ENCODE peak calls at places on chromosome 20, in six cellular contexts. One of them, this sample, is unnamed.
A peak's percentile ranks its signal among the peaks of the same experiment; 100 is the strongest.

GRCh38 chr20:25356294-25356933 is 34.2 kb downstream of the ABHD12 start:
- DNase-seq in mesendoderm: no peak
- DNase-seq in NB4: no peak
- DNase-seq in Peyer's patch: no peak
- DNase-seq in fibroblast of the aortic adventitia: no peak
- DNase-seq in EH: no peak
- DNase-seq in this sample: peak; percentile 31

GRCh38 chr20:53413188-53413631 is 180.4 kb downstream of the ZNF217 start:
- DNase-seq in mesendoderm: peak; percentile 89
- DNase-seq in Peyer's patch: peak; percentile 88
- DNase-seq in fibroblast of the aortic adventitia: no peak
- DNase-seq in NB4: no peak
- DNase-seq in EH: no peak
- DNase-seq in this sample: peak; percentile 41

GRCh38 chr20:64111841-64112641 is 4.7 kb upstream of the NPBWR2 start:
- DNase-seq in Peyer's patch: peak; percentile 34
- DNase-seq in mesendoderm: no peak
- DNase-seq in NB4: peak; percentile 97
- DNase-seq in fibroblast of the aortic adventitia: no peak
- DNase-seq in EH: no peak
- DNase-seq in this sample: no peak

GRCh38 chr20:15699431-15700146 is 873.7 kb downstream of the KIF16B start:
- DNase-seq in Peyer's patch: no peak
- DNase-seq in EH: no peak
- DNase-seq in NB4: no peak
- DNase-seq in fibroblast of the aortic adventitia: no peak
- DNase-seq in mesendoderm: peak; percentile 50
- DNase-seq in this sample: no peak

GRCh38 chr20:51700809-51701285 is 67.3 kb downstream of the ATP9A start:
- DNase-seq in NB4: peak; percentile 50
- DNase-seq in mesendoderm: peak; percentile 71
- DNase-seq in EH: peak; percentile 55
- DNase-seq in fibroblast of the aortic adventitia: peak; percentile 60
- DNase-seq in Peyer's patch: peak; percentile 57
- DNase-seq in this sample: no peak

GRCh38 chr20:44702776-44703175 is 12.4 kb upstream of the CCN5 start:
- DNase-seq in mesendoderm: no peak
- DNase-seq in EH: peak; percentile 89
- DNase-seq in fibroblast of the aortic adventitia: peak; percentile 98
- DNase-seq in Peyer's patch: peak; percentile 86
- DNase-seq in NB4: peak; percentile 93
- DNase-seq in this sample: peak; percentile 70

GRCh38 chr20:47298624-47299023 is 57.9 kb downstream of the ZMYND8 start:
- DNase-seq in EH: no peak
- DNase-seq in Peyer's patch: no peak
- DNase-seq in NB4: no peak
- DNase-seq in fibroblast of the aortic adventitia: no peak
- DNase-seq in mesendoderm: no peak
- DNase-seq in this sample: no peak

GRCh38 chr20:42082611-42083010 is 464.4 kb upstream of the CHD6 start:
- DNase-seq in mesendoderm: no peak
- DNase-seq in NB4: no peak
- DNase-seq in EH: peak; percentile 3
- DNase-seq in fibroblast of the aortic adventitia: peak; percentile 1
- DNase-seq in Peyer's patch: no peak
- DNase-seq in this sample: no peak

GRCh38 chr20:33000802-33001466 is 3.3 kb downstream of the SUN5 start:
- DNase-seq in NB4: no peak
- DNase-seq in mesendoderm: no peak
- DNase-seq in fibroblast of the aortic adventitia: no peak
- DNase-seq in EH: no peak
- DNase-seq in Peyer's patch: no peak
- DNase-seq in this sample: no peak

GRCh38 chr20:47681977-47682812 is 103.1 kb downstream of the SULF2 start:
- DNase-seq in mesendoderm: no peak
- DNase-seq in EH: peak; percentile 91
- DNase-seq in Peyer's patch: no peak
- DNase-seq in NB4: no peak
- DNase-seq in fibroblast of the aortic adventitia: peak; percentile 66
- DNase-seq in this sample: no peak

GRCh38 chr20:45073182-45073581 is 27.7 kb downstream of the KCNS1 start:
- DNase-seq in Peyer's patch: no peak
- DNase-seq in mesendoderm: no peak
- DNase-seq in fibroblast of the aortic adventitia: no peak
- DNase-seq in EH: no peak
- DNase-seq in NB4: no peak
- DNase-seq in this sample: no peak

GRCh38 chr20:53270792-53271375 is 298.7 kb downstream of the TSHZ2 start:
- DNase-seq in fibroblast of the aortic adventitia: no peak
- DNase-seq in Peyer's patch: no peak
- DNase-seq in NB4: no peak
- DNase-seq in EH: no peak
- DNase-seq in mesendoderm: no peak
- DNase-seq in this sample: no peak

GRCh38 chr20:60334936-60335335 is 376.7 kb downstream of the CDH26 start:
- DNase-seq in NB4: no peak
- DNase-seq in mesendoderm: no peak
- DNase-seq in Peyer's patch: no peak
- DNase-seq in EH: no peak
- DNase-seq in fibroblast of the aortic adventitia: no peak
- DNase-seq in this sample: no peak

GRCh38 chr20:3377644-3378043 is 29.8 kb downstream of the DNAAF9 start:
- DNase-seq in NB4: no peak
- DNase-seq in mesendoderm: peak; percentile 24
- DNase-seq in Peyer's patch: no peak
- DNase-seq in EH: no peak
- DNase-seq in fibroblast of the aortic adventitia: no peak
- DNase-seq in this sample: no peak

GRCh38 chr20:41249371-41249770 is 68.2 kb downstream of the ZHX3 start:
- DNase-seq in NB4: no peak
- DNase-seq in fibroblast of the aortic adventitia: peak; percentile 86
- DNase-seq in Peyer's patch: peak; percentile 66
- DNase-seq in EH: peak; percentile 88
- DNase-seq in mesendoderm: no peak
- DNase-seq in this sample: no peak

GRCh38 chr20:58717278-58718091 is 24.9 kb downstream of the NPEPL1 start:
- DNase-seq in NB4: peak; percentile 4
- DNase-seq in fibroblast of the aortic adventitia: no peak
- DNase-seq in mesendoderm: no peak
- DNase-seq in Peyer's patch: peak; percentile 44
- DNase-seq in EH: no peak
- DNase-seq in this sample: no peak

GRCh38 chr20:9878096-9878495 is 39.2 kb upstream of the PAK5 start:
- DNase-seq in fibroblast of the aortic adventitia: no peak
- DNase-seq in EH: peak; percentile 7
- DNase-seq in mesendoderm: no peak
- DNase-seq in NB4: no peak
- DNase-seq in Peyer's patch: no peak
- DNase-seq in this sample: no peak

GRCh38 chr20:13883425-13883824 is 98.6 kb downstream of the NDUFAF5 start:
- DNase-seq in mesendoderm: no peak
- DNase-seq in EH: no peak
- DNase-seq in fibroblast of the aortic adventitia: no peak
- DNase-seq in Peyer's patch: no peak
- DNase-seq in NB4: no peak
- DNase-seq in this sample: peak; percentile 65

GRCh38 chr20:58239216-58239615 is 10.8 kb upstream of the ANKRD60 start:
- DNase-seq in fibroblast of the aortic adventitia: no peak
- DNase-seq in Peyer's patch: no peak
- DNase-seq in NB4: no peak
- DNase-seq in mesendoderm: no peak
- DNase-seq in EH: no peak
- DNase-seq in this sample: no peak

GRCh38 chr20:45329497-45330319 is 18.5 kb downstream of the SDC4 start:
- DNase-seq in NB4: no peak
- DNase-seq in fibroblast of the aortic adventitia: no peak
- DNase-seq in EH: no peak
- DNase-seq in Peyer's patch: no peak
- DNase-seq in mesendoderm: no peak
- DNase-seq in this sample: no peak

GRCh38 chr20:16351415-16351814 is 221.8 kb downstream of the KIF16B start:
- DNase-seq in NB4: no peak
- DNase-seq in Peyer's patch: no peak
- DNase-seq in fibroblast of the aortic adventitia: no peak
- DNase-seq in mesendoderm: no peak
- DNase-seq in EH: no peak
- DNase-seq in this sample: no peak

GRCh38 chr20:41125530-41126457 is 11.5 kb upstream of the PLCG1 start:
- DNase-seq in mesendoderm: no peak
- DNase-seq in NB4: no peak
- DNase-seq in EH: no peak
- DNase-seq in Peyer's patch: no peak
- DNase-seq in fibroblast of the aortic adventitia: no peak
- DNase-seq in this sample: no peak

GRCh38 chr20:56328861-56329260 is 29.9 kb upstream of the FAM210B start:
- DNase-seq in fibroblast of the aortic adventitia: peak; percentile 4
- DNase-seq in EH: peak; percentile 30
- DNase-seq in NB4: peak; percentile 45
- DNase-seq in Peyer's patch: no peak
- DNase-seq in mesendoderm: peak; percentile 23
- DNase-seq in this sample: no peak

GRCh38 chr20:17966432-17967312 is 1.9 kb downstream of the SNX5 start:
- DNase-seq in EH: peak; percentile 58
- DNase-seq in mesendoderm: peak; percentile 45
- DNase-seq in Peyer's patch: no peak
- DNase-seq in NB4: peak; percentile 76
- DNase-seq in fibroblast of the aortic adventitia: peak; percentile 61
- DNase-seq in this sample: no peak

GRCh38 chr20:61434361-61434781 is 182.3 kb downstream of the CDH4 start:
- DNase-seq in fibroblast of the aortic adventitia: no peak
- DNase-seq in NB4: no peak
- DNase-seq in mesendoderm: peak; percentile 33
- DNase-seq in Peyer's patch: peak; percentile 9
- DNase-seq in EH: peak; percentile 7
- DNase-seq in this sample: no peak

GRCh38 chr20:15706719-15707118 is 866.5 kb downstream of the KIF16B start:
- DNase-seq in mesendoderm: no peak
- DNase-seq in Peyer's patch: no peak
- DNase-seq in fibroblast of the aortic adventitia: no peak
- DNase-seq in EH: peak; percentile 35
- DNase-seq in NB4: no peak
- DNase-seq in this sample: no peak

GRCh38 chr20:6162239-6162638 is 39.4 kb upstream of the FERMT1 start:
- DNase-seq in EH: peak; percentile 29
- DNase-seq in NB4: no peak
- DNase-seq in fibroblast of the aortic adventitia: peak; percentile 77
- DNase-seq in mesendoderm: no peak
- DNase-seq in Peyer's patch: peak; percentile 49
- DNase-seq in this sample: peak; percentile 64

GRCh38 chr20:8862092-8862491 is 206.8 kb upstream of the PLCB4 start:
- DNase-seq in EH: no peak
- DNase-seq in mesendoderm: no peak
- DNase-seq in fibroblast of the aortic adventitia: no peak
- DNase-seq in NB4: no peak
- DNase-seq in Peyer's patch: no peak
- DNase-seq in this sample: no peak

GRCh38 chr20:60589624-60590023 is 631.4 kb downstream of the CDH26 start:
- DNase-seq in mesendoderm: peak; percentile 69
- DNase-seq in fibroblast of the aortic adventitia: no peak
- DNase-seq in EH: no peak
- DNase-seq in NB4: peak; percentile 61
- DNase-seq in Peyer's patch: no peak
- DNase-seq in this sample: no peak

GRCh38 chr20:25579081-25579770 is 6.1 kb downstream of the NINL start:
- DNase-seq in Peyer's patch: no peak
- DNase-seq in EH: peak; percentile 20
- DNase-seq in fibroblast of the aortic adventitia: no peak
- DNase-seq in NB4: no peak
- DNase-seq in mesendoderm: peak; percentile 27
- DNase-seq in this sample: peak; percentile 32

GRCh38 chr20:23331951-23332350 is 18.6 kb upstream of the NXT1 start:
- DNase-seq in Peyer's patch: no peak
- DNase-seq in NB4: no peak
- DNase-seq in fibroblast of the aortic adventitia: peak; percentile 40
- DNase-seq in EH: no peak
- DNase-seq in mesendoderm: no peak
- DNase-seq in this sample: no peak

GRCh38 chr20:6053064-6053775 is 640 bp downstream of the LRRN4 start:
- DNase-seq in Peyer's patch: no peak
- DNase-seq in fibroblast of the aortic adventitia: no peak
- DNase-seq in EH: no peak
- DNase-seq in mesendoderm: peak; percentile 45
- DNase-seq in NB4: no peak
- DNase-seq in this sample: no peak

This sample was measured in NCI-H1092 treated with DMSO at 0.1 percent for 48 hours.